ENCODE peak calls at places on chromosome 19, in eight cellular contexts. J is lower leg skin, D is epithelial cell of esophagus, X is heart left ventricle, B is RWPE1, R is GM12878, G is B cell, T is HFFc6. H is an unnamed sample.

GRCh38 chr19:55536366-55536765 is 567 bp downstream of the SBK2 start:
- DNase-seq in G (no peak), R (no peak), X (no peak), B (no peak), D (no peak), T (no peak), J (no peak), H (peak)

GRCh38 chr19:13008926-13009787 is 13.9 kb downstream of the NFIX start:
- DNase-seq in T (no peak), G (no peak), X (no peak), D (no peak), R (no peak), B (no peak), J (no peak), H (peak)

GRCh38 chr19:23665651-23666410 is 21.2 kb downstream of the ZNF675 start:
- DNase-seq in B (no peak), T (no peak), D (no peak), G (no peak), R (no peak), J (no peak), X (no peak), H (no peak)

GRCh38 chr19:34963531-34964406 is at the start of gene ZNF792:
- DNase-seq in G (peak), R (no peak), J (peak), T (peak), B (peak), D (peak), X (peak), H (peak)

GRCh38 chr19:42442833-42443232 is at the start of gene CXCL17:
- DNase-seq in J (no peak), G (no peak), X (no peak), R (no peak), B (no peak), D (peak), T (no peak), H (no peak)

GRCh38 chr19:45440873-45441654 is 17.3 kb upstream of the ERCC1 start:
- DNase-seq in D (peak), T (peak), X (no peak), J (no peak), G (no peak), R (no peak), B (no peak), H (no peak)

GRCh38 chr19:53123400-53123799 is 9.3 kb downstream of the ZNF415 start:
- DNase-seq in G (no peak), X (no peak), R (no peak), D (no peak), T (no peak), J (no peak), B (no peak), H (no peak)

GRCh38 chr19:41376241-41376997 is at the start of gene TMEM91:
- DNase-seq in T (no peak), B (no peak), R (no peak), G (no peak), D (peak), J (peak), X (peak), H (no peak)

GRCh38 chr19:48964205-48965032 is 690 bp upstream of the FTL start:
- DNase-seq in T (peak), D (peak), G (no peak), X (no peak), R (no peak), B (no peak), J (no peak), H (no peak)

GRCh38 chr19:47511128-47511517 is 3.7 kb downstream of the NAPA start:
- DNase-seq in R (no peak), G (no peak), D (no peak), B (no peak), J (no peak), X (peak), T (no peak), H (no peak)

GRCh38 chr19:39402417-39403297 is 4.0 kb upstream of the ZFP36 start:
- DNase-seq in D (peak), T (peak), J (peak), R (peak), X (peak), B (no peak), G (peak), H (peak)

GRCh38 chr19:2015611-2015950 is at the start of gene BTBD2:
- DNase-seq in G (no peak), D (peak), T (no peak), J (no peak), R (no peak), X (no peak), B (peak), H (no peak)

GRCh38 chr19:5955638-5955935 is 22.4 kb downstream of the RANBP3 start:
- DNase-seq in B (no peak), T (no peak), J (no peak), G (no peak), X (peak), D (no peak), R (no peak), H (no peak)

GRCh38 chr19:5953680-5954213 is 24.2 kb downstream of the RANBP3 start:
- DNase-seq in G (no peak), X (no peak), T (no peak), J (no peak), R (no peak), B (no peak), D (peak), H (no peak)

GRCh38 chr19:5953034-5953589 is 24.8 kb downstream of the RANBP3 start:
- DNase-seq in D (no peak), T (no peak), R (no peak), G (no peak), J (no peak), X (no peak), B (no peak), H (no peak)

GRCh38 chr19:5952193-5953033 is 25.5 kb downstream of the RANBP3 start:
- DNase-seq in T (no peak), J (no peak), G (no peak), B (no peak), D (no peak), R (no peak), X (no peak), H (no peak)

GRCh38 chr19:5954293-5954692 is 23.6 kb downstream of the RANBP3 start:
- DNase-seq in J (no peak), T (no peak), D (no peak), R (no peak), B (no peak), X (no peak), G (no peak), H (no peak)
- TF ChIP-seq CTCF in J (no peak), T (no peak), D (no peak), R (no peak), B (no peak), X (no peak), G (no peak), H (no peak)

GRCh38 chr19:33375760-33376159 is 2.3 kb downstream of the CEBPG start:
- DNase-seq in J (no peak), D (peak), R (no peak), B (no peak), X (no peak), G (no peak), T (peak), H (no peak)

GRCh38 chr19:33375156-33375744 is 1.7 kb downstream of the CEBPG start:
- DNase-seq in T (no peak), G (no peak), J (peak), R (no peak), D (no peak), B (no peak), X (no peak), H (no peak)

GRCh38 chr19:33374406-33374703 is 846 bp downstream of the CEBPG start:
- DNase-seq in R (no peak), T (no peak), G (no peak), J (peak), X (no peak), B (no peak), D (peak), H (no peak)

GRCh38 chr19:33376423-33376822 is 2.9 kb downstream of the CEBPG start:
- DNase-seq in R (no peak), D (peak), X (peak), T (peak), G (no peak), J (peak), B (peak), H (no peak)

DNA sequence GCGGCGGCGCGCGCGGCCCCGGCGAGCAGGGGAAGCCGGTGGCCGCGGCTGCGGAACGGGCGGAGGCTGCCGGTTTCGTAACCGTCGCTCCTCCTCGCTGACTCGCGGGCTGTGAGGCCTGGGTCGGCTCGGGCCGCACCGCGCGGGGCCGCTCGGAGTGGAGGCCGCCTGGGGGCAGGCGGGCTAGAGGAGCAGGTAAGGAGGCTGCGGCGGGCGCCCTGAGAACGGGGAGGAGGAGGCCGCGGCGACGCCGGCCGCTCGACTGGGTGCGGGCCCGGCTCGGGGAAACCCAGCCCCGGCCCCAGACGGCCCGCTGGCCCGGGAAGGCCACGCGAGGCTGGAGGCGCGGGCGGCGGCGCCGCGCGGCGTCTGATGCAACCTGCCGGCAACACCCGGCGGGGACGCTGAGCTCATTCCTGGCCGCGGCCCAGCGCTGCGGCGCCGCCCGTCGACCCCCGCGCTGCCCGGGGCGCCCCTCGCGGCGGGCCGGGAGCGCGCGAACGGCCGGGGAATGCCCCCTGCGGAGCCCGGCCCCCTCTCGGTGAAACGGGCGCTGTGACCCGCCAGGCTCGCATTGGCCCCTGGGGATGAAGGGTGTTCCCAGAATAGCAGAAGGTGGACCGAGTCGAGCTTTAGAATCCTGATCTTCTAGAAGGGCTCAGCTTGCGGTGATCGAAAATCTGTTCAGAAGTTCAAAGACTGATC is at the start of gene CEBPG:
- DNase-seq in D (peak), J (peak), R (no peak), B (peak), G (peak), X (peak), T (peak), H (peak)
- TF ChIP-seq CTCF in D (no peak), J (no peak), R (peak), B (peak), G (peak), X (peak), T (peak), H (peak)

GRCh38 chr19:30686252-30686762 is 314.1 kb downstream of the ZNF536 start:
- DNase-seq in T (peak), G (no peak), J (peak), X (no peak), B (no peak), R (no peak), D (no peak), H (no peak)
- TF ChIP-seq CTCF in T (peak), G (no peak), J (no peak), X (peak), B (no peak), R (no peak), D (no peak), H (no peak)

GRCh38 chr19:16185925-16186234 is 670 bp downstream of the FAM32A start:
- DNase-seq in G (no peak), D (no peak), B (no peak), X (peak), R (no peak), J (no peak), T (no peak), H (no peak)
- TF ChIP-seq CTCF in G (peak), D (no peak), B (no peak), X (peak), R (peak), J (no peak), T (peak), H (no peak)

DNA sequence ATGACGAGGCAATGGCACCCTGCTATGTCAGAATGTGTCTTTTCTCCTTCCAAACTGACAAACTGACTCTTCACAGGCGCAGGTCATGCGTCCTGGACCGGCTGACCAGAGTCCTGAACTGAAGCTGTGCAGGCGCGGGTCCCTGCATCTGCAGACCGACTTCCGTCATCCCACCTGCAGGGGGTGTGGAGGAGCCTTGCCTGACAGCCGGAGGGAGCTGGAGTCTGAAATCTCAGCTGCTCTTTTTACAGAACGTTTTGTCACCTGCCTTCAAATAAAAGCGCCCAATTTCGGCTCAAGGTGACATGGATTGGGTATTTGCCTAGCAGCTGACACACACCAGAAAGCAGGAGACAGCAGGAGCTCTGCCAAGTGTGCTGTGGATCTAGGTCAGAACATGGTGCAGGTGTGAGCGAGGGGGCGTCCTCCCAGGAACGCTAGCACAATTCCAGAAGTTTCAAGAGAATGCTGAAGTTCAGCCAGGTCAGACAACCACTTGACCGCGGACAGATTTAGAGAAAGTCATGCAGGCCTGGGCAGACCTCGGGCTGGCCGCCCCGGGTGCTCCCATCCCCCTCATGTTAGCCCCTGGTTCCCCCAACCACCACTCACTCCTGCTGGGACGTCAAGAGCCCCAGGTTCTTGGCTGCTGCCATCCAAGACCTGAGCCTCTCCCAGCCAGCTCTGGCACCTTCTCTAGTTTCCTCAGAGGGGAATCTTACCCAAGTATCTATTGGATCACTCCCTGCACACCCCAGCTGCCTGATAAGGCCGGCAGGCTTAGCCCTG is 32.8 kb downstream of the ELL start:
- DNase-seq in J (no peak), T (no peak), B (no peak), D (peak), G (no peak), X (no peak), R (no peak), H (no peak)
- TF ChIP-seq CTCF in J (no peak), T (no peak), B (no peak), D (peak), G (no peak), X (peak), R (no peak), H (no peak)

GRCh38 chr19:19384486-19384885 is 21.0 kb upstream of the GATAD2A start:
- DNase-seq in D (no peak), X (no peak), J (no peak), B (no peak), R (no peak), T (no peak), G (no peak), H (no peak)

GRCh38 chr19:19386373-19386869 is 19.1 kb upstream of the GATAD2A start:
- DNase-seq in X (no peak), G (no peak), J (no peak), B (no peak), R (no peak), T (no peak), D (no peak), H (no peak)

GRCh38 chr19:19385900-19386339 is 19.6 kb upstream of the GATAD2A start:
- DNase-seq in B (no peak), J (peak), G (peak), T (peak), X (no peak), R (no peak), D (no peak), H (no peak)

GRCh38 chr19:19387108-19387507 is 18.4 kb upstream of the GATAD2A start:
- DNase-seq in T (no peak), G (no peak), J (no peak), R (no peak), B (no peak), D (no peak), X (no peak), H (no peak)

GRCh38 chr19:19385131-19385899 is 20.2 kb upstream of the GATAD2A start:
- DNase-seq in G (peak), R (peak), X (peak), B (peak), T (peak), J (peak), D (peak), H (peak)
- TF ChIP-seq CTCF in G (no peak), R (peak), X (peak), B (no peak), T (no peak), J (no peak), D (no peak), H (no peak)

DNA sequence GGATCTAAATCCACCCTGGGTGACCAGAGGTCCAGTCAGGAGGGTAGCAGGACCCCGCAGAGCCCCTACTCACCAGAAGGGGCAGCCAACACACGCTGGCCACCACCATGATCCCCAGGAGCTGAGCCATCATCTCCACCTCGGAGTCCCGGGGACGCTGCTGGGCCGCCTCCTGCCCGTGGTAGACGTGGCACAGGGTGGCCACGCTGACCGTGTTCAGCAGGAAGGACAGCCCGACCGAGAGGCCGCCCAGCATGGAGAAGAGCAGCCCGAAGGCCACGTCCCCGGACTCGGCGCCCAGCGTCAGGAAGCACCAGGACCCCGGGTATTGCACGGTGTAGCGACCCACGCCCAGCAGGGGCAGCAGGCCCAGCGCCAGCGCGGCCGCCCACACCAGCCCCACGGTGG is 6.9 kb downstream of the TBXA2R start:
- DNase-seq in J (no peak), D (no peak), R (no peak), T (no peak), G (no peak), X (no peak), B (no peak), H (no peak)
- TF ChIP-seq CTCF in J (no peak), D (no peak), R (peak), T (peak), G (no peak), X (no peak), B (no peak), H (no peak)

GRCh38 chr19:29671393-29672076 is 6.3 kb downstream of the PLEKHF1 start:
- DNase-seq in J (peak), X (peak), G (peak), D (peak), R (peak), T (no peak), B (peak), H (peak)
- TF ChIP-seq CTCF in J (no peak), X (peak), G (peak), D (peak), R (peak), T (peak), B (no peak), H (peak)

GRCh38 chr19:4647676-4648644 is 8.6 kb downstream of the TNFAIP8L1 start:
- DNase-seq in J (no peak), X (peak), D (no peak), G (no peak), R (no peak), B (no peak), T (no peak), H (peak)
- TF ChIP-seq CTCF in J (no peak), X (peak), D (no peak), G (no peak), R (peak), B (no peak), T (peak), H (no peak)

DNA sequence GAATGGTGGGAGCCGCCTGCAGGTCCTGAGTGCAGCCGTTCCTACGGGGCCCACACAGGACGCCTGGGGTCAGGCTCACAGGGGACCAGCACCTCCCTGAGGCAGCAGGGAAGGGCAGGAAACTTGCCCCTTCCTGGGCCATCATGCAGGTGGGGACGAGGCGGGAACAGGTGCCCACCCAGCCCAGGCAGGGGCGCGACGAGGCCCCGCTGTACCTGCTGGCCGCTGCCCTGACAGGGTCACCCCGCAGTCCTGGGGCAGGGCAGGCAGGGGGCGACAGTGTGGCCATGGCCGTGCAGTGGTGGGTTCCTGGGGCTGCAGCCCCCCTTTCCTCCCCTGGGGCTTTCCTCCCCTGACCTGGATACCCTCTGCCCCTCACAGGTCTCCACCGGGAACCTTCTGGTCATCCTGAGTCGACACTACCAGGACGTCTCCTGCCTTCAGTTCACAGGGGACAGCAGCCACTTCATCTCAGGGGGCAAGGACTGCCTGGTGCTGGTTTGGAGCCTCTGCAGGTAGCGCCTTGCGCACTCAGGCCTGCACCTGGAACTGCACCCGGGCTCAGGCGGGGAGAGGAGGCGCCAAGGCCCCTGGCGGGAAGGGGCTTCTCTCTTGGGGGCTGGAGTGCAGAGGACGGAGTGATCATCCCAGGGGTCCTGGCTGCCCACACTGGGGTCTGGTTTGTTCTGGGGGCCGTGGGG is 5.4 kb downstream of the WDR18 start:
- DNase-seq in B (no peak), G (no peak), T (no peak), D (no peak), J (no peak), X (no peak), R (no peak), H (no peak)
- TF ChIP-seq CTCF in B (no peak), G (no peak), T (peak), D (no peak), J (no peak), X (peak), R (peak), H (no peak)